ENCODE peak calls at places on chromosomes 2 and 18, in nine cellular contexts. I is tibial artery, B is epithelial cell of esophagus, P is cardiac muscle cell, V is gastrocnemius medialis, H is nephron progenitor cell, O is hepatocyte, W is fibroblast of mammary gland, C is mammary epithelial cell. G is an unnamed sample.

GRCh38 chr18:49123431-49123830 is 172.7 kb upstream of the SMAD7 start:
- DNase-seq in C (no peak), H (no peak), B (no peak), I (no peak), W (peak), P (no peak), O (no peak), V (no peak), G (no peak)

GRCh38 chr2:46180189-46180588 is 117.0 kb upstream of the EPAS1 start:
- DNase-seq in I (no peak), H (no peak), W (no peak), O (no peak), V (no peak), P (no peak), B (no peak), C (no peak), G (no peak)

GRCh38 chr18:72588339-72588738 is 44.2 kb upstream of the CBLN2 start:
- DNase-seq in I (no peak), B (no peak), P (no peak), C (no peak), H (no peak), O (no peak), W (no peak), V (no peak), G (no peak)

GRCh38 chr2:99707592-99707991 is 217.8 kb upstream of the REV1 start:
- DNase-seq in P (no peak), O (no peak), C (no peak), B (no peak), H (no peak), W (peak), V (no peak), I (no peak), G (no peak)

GRCh38 chr18:79595876-79596374 is 83.7 kb upstream of the CTDP1 start:
- DNase-seq in O (no peak), P (no peak), I (no peak), H (no peak), B (no peak), C (no peak), W (no peak), V (no peak), G (no peak)

GRCh38 chr2:70921839-70922590 is 13.7 kb upstream of the ATP6V1B1 start:
- DNase-seq in O (peak), I (no peak), C (no peak), P (no peak), V (no peak), W (peak), H (no peak), B (no peak), G (no peak)

GRCh38 chr2:46329803-46330775 is 32.9 kb downstream of the EPAS1 start:
- DNase-seq in B (peak), H (no peak), C (peak), I (no peak), P (no peak), V (no peak), O (peak), W (peak), G (no peak)

GRCh38 chr18:69567813-69568488 is 167.3 kb downstream of the DOK6 start:
- DNase-seq in W (no peak), P (no peak), H (no peak), O (no peak), C (peak), B (peak), I (no peak), V (no peak), G (no peak)

GRCh38 chr2:222866358-222866960 is 5.6 kb downstream of the ACSL3 start:
- DNase-seq in H (no peak), O (no peak), W (no peak), C (no peak), I (no peak), B (no peak), P (peak), V (no peak), G (no peak)

GRCh38 chr18:41389936-41390667 is 564.9 kb upstream of the PIK3C3 start:
- DNase-seq in I (no peak), B (no peak), H (no peak), O (no peak), P (no peak), W (no peak), C (no peak), V (no peak), G (no peak)

GRCh38 chr2:235709124-235709813 is 215.4 kb downstream of the AGAP1 start:
- DNase-seq in V (peak), H (no peak), I (no peak), B (peak), C (peak), O (peak), P (no peak), W (peak), G (no peak)

GRCh38 chr2:182018218-182018617 is 32.6 kb downstream of the PPP1R1C start:
- DNase-seq in O (no peak), W (no peak), H (no peak), V (no peak), C (peak), P (no peak), B (peak), I (no peak), G (no peak)

GRCh38 chr18:55575949-55576348 is 12.0 kb downstream of the TCF4 start:
- DNase-seq in W (no peak), I (no peak), V (no peak), O (no peak), H (no peak), P (no peak), B (no peak), C (no peak), G (no peak)

GRCh38 chr2:132415256-132416079 is 1.1 kb upstream of the GPR39 start:
- DNase-seq in I (no peak), B (peak), V (no peak), W (peak), H (no peak), C (peak), P (no peak), O (peak), G (no peak)

GRCh38 chr2:153179808-153180207 is 298.8 kb downstream of the RPRM start:
- DNase-seq in W (no peak), C (no peak), O (no peak), I (no peak), V (no peak), H (no peak), P (no peak), B (no peak), G (no peak)

GRCh38 chr2:231604101-231604684 is 11.5 kb downstream of the TEX44 start:
- DNase-seq in H (no peak), V (peak), P (no peak), O (no peak), C (peak), W (no peak), I (peak), B (peak), G (peak)

GRCh38 chr18:11089931-11090715 is 59.2 kb downstream of the PIEZO2 start:
- DNase-seq in W (no peak), O (no peak), P (no peak), H (no peak), V (no peak), I (no peak), B (no peak), C (no peak), G (no peak)

GRCh38 chr2:133718688-133719201 is 150.5 kb upstream of the NCKAP5 start:
- DNase-seq in I (no peak), P (no peak), B (peak), O (no peak), W (peak), V (no peak), C (peak), H (no peak), G (no peak)

GRCh38 chr2:198546091-198546490 is 741.7 kb downstream of the PLCL1 start:
- DNase-seq in I (no peak), O (no peak), W (no peak), H (no peak), C (no peak), B (no peak), P (no peak), V (no peak), G (no peak)

GRCh38 chr2:36528761-36529392 is 69.1 kb downstream of the FEZ2 start:
- DNase-seq in C (no peak), H (no peak), W (no peak), O (no peak), I (no peak), B (no peak), P (no peak), V (no peak), G (no peak)

GRCh38 chr2:11784747-11785610 is 38.5 kb downstream of the LPIN1 start:
- DNase-seq in W (peak), H (peak), B (peak), I (no peak), C (peak), V (no peak), P (peak), O (peak), G (peak)

GRCh38 chr18:55967019-55967418 is 379.0 kb upstream of the TCF4 start:
- DNase-seq in V (no peak), C (no peak), O (no peak), W (no peak), B (no peak), P (no peak), H (no peak), I (no peak), G (no peak)

GRCh38 chr2:241309684-241310117 is 5.8 kb downstream of the HDLBP start:
- DNase-seq in H (no peak), C (peak), I (no peak), W (peak), O (no peak), V (no peak), P (no peak), B (peak), G (peak)

GRCh38 chr2:198316852-198317395 is 512.5 kb downstream of the PLCL1 start:
- DNase-seq in I (no peak), W (no peak), V (no peak), P (no peak), B (no peak), C (no peak), O (no peak), H (no peak), G (no peak)

GRCh38 chr2:189673661-189674373 is 653 bp upstream of the ANKAR start:
- DNase-seq in V (no peak), H (no peak), I (no peak), B (no peak), W (peak), O (no peak), C (no peak), P (no peak), G (no peak)

GRCh38 chr2:190879474-190880373 is 897 bp upstream of the GLS start:
- DNase-seq in H (no peak), I (no peak), V (no peak), O (no peak), W (no peak), C (no peak), P (no peak), B (no peak), G (no peak)

GRCh38 chr2:105391058-105391627 is 7.7 kb downstream of the FHL2 start:
- DNase-seq in O (no peak), I (no peak), W (peak), H (no peak), P (no peak), B (peak), V (no peak), C (no peak), G (no peak)

GRCh38 chr2:237923507-237924163 is 43.2 kb upstream of the UBE2F start:
- DNase-seq in I (peak), P (peak), W (peak), V (peak), C (peak), B (peak), O (peak), H (peak), G (peak)

GRCh38 chr18:34158881-34159690 is 65.6 kb downstream of the NOL4 start:
- DNase-seq in B (peak), W (peak), V (no peak), I (peak), P (peak), O (peak), C (no peak), H (peak), G (peak)

GRCh38 chr2:11129598-11130449 is 25.4 kb upstream of the SLC66A3 start:
- DNase-seq in H (peak), W (no peak), O (peak), B (peak), V (no peak), C (no peak), P (peak), I (no peak), G (peak)

GRCh38 chr2:232282486-232282885 is 96.1 kb upstream of the ALPP start:
- DNase-seq in V (no peak), P (no peak), I (no peak), B (no peak), O (no peak), H (no peak), W (no peak), C (no peak), G (no peak)

GRCh38 chr18:61085036-61085435 is 248.2 kb upstream of the CDH20 start:
- DNase-seq in H (no peak), W (no peak), P (no peak), V (no peak), I (no peak), O (no peak), B (peak), C (peak), G (no peak)

GRCh38 chr18:22297008-22297407 is 120.7 kb downstream of the CTAGE1 start:
- DNase-seq in I (no peak), P (no peak), H (no peak), C (no peak), B (no peak), O (no peak), W (no peak), V (no peak), G (no peak)
- TF ChIP-seq CTCF in I (no peak), P (no peak), H (no peak), C (no peak), B (no peak), O (no peak), W (no peak), V (no peak), G (no peak)

DNA sequence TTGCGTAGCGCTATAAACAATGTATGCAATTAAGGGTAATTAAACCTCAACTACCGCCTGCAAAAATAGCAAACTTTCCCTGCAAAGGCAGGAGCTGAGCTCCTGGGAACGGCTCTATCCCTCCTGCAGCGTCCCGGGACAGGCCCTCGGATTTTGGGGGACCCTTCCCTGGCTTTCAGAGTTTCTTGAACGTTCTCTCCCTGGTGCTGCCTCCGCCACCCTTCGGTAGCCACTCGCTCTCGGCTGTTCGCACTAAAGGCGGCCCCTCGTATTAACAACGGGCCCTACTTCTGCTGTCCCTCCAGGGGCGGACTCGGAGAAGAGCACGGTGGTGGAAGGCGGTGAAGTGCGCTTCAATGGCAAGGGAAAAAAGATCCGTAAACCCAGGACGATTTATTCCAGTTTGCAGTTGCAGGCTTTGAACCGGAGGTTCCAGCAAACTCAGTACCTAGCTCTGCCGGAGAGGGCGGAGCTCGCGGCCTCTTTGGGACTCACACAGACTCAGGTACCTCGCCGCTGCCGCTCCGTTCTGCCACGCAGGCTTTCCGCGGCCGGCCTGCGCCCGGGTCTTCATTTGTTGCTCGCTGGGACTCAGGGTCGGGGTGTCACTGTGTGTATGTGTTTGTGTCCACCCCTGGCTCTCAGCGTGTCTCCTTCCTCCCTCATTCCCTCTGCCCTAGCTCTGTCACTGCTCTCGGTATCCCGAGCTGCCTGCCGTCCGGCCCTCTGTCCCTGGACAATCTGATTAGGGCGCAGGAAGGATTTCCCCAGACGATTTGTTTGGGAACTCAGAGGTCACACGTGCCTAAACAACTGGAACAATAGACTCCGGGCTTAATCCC is 1.3 kb downstream of the DLX1 start:
- DNase-seq in C (no peak), O (peak), H (peak), B (peak), V (no peak), W (no peak), I (no peak), P (peak), G (peak)
- TF ChIP-seq CTCF in C (no peak), O (no peak), H (peak), B (peak), V (no peak), W (no peak), I (no peak), P (no peak), G (peak)

GRCh38 chr2:50480507-50480906 is 551.4 kb downstream of the NRXN1 start:
- DNase-seq in P (no peak), W (no peak), B (no peak), O (peak), C (no peak), V (no peak), I (no peak), H (no peak), G (no peak)

DNA sequence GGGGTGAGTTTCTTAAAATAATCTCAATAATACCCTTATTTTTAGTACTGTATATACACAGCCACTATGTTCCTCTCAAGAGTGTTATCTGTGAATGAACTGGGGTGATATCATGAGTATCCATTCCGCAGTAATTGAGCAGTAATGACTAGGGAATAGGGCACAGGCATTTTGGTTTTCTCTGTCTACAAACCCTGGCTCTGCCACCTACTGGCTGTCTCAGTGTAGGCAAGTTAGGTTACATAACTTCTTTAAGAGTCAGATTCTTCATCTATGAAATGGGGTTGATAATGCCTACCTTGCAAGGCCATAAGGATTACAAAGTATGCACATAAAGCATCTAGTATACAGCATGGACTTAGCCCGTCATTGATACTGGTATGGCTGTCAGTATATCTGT is 555.8 kb downstream of the NRXN1 start:
- DNase-seq in H (no peak), B (peak), I (no peak), C (peak), V (no peak), P (no peak), W (no peak), O (no peak), G (no peak)
- TF ChIP-seq CTCF in H (no peak), B (peak), I (no peak), C (peak), V (no peak), P (no peak), W (no peak), O (no peak), G (no peak)

DNA sequence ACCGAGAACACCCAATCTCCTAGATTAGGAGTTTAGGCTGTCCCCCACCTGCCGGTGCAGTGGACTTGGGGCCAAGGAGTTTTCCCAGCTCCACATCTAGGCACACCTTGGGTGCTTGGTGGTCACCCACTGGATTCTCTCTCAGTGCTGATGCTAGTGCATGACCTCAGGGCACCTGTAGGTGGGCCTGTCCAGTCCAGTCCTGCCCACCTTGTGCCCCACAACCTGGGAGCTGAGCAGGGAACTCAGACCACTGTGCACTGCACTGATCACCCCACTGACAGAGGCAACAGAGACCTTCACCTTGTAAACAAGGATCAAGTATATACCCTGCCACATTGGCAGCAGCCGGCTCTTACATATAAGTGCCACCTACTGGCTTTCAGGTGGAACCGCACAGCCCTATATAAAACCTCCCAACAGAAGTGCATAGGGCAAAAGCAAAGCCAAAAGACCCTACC is 12.7 kb upstream of the CDH19 start:
- DNase-seq in C (peak), I (no peak), V (no peak), O (peak), H (peak), B (peak), P (peak), W (no peak), G (no peak)
- TF ChIP-seq CTCF in C (peak), I (no peak), V (no peak), O (peak), H (peak), B (peak), P (peak), W (no peak), G (no peak)